ENCODE peak calls at places on chromosomes 6 and 20, in nine cellular contexts. Y, S, Z, K, E, Q, I, P and B are unnamed samples.

GRCh38 chr20:61969806-61970205 is 95.9 kb downstream of the TAF4 start:
- DNase-seq in Y (no peak), S (no peak), Z (no peak), K (no peak), E (no peak), Q (no peak), I (no peak), P (peak), B (no peak)

GRCh38 chr20:63060057-63060991 is 53.6 kb upstream of the BHLHE23 start:
- DNase-seq in Y (peak), S (no peak), Z (peak), K (no peak), E (no peak), Q (no peak), I (peak), P (peak), B (no peak)

GRCh38 chr6:47669684-47670515 is 28.5 kb upstream of the ADGRF4 start:
- DNase-seq in Y (peak), S (no peak), Z (no peak), K (no peak), E (no peak), Q (no peak), I (no peak), P (no peak), B (no peak)

GRCh38 chr6:29830409-29830808 is 2.8 kb downstream of the HLA-G start:
- DNase-seq in Y (no peak), S (no peak), Z (no peak), K (no peak), E (no peak), Q (no peak), I (no peak), P (no peak), B (no peak)

GRCh38 chr6:108380876-108381275 is 86.0 kb downstream of the AFG1L start:
- DNase-seq in Y (no peak), S (no peak), Z (no peak), K (no peak), E (no peak), Q (no peak), I (no peak), P (no peak), B (no peak)

GRCh38 chr6:20755631-20756030 is 221.4 kb downstream of the CDKAL1 start:
- DNase-seq in Y (peak), S (no peak), Z (no peak), K (no peak), E (no peak), Q (no peak), I (no peak), P (no peak), B (peak)

GRCh38 chr20:41615671-41616070 is 2.5 kb downstream of the CHD6 start:
- DNase-seq in Y (no peak), S (no peak), Z (no peak), K (no peak), E (no peak), Q (no peak), I (no peak), P (no peak), B (no peak)

GRCh38 chr20:37343994-37344355 is 2.0 kb upstream of the SRC start:
- DNase-seq in Y (no peak), S (no peak), Z (no peak), K (no peak), E (no peak), Q (no peak), I (no peak), P (no peak), B (no peak)

GRCh38 chr6:1502041-1502440 is 107.7 kb upstream of the FOXC1 start:
- DNase-seq in Y (peak), S (no peak), Z (no peak), K (no peak), E (no peak), Q (no peak), I (no peak), P (no peak), B (no peak)

GRCh38 chr6:133992992-133993682 is 40.1 kb downstream of the TBPL1 start:
- DNase-seq in Y (no peak), S (no peak), Z (no peak), K (no peak), E (no peak), Q (no peak), I (no peak), P (no peak), B (no peak)

GRCh38 chr6:2225422-2226392 is 19.7 kb downstream of the GMDS start:
- DNase-seq in Y (peak), S (no peak), Z (no peak), K (no peak), E (peak), Q (peak), I (no peak), P (no peak), B (no peak)

GRCh38 chr6:151749341-151749740 is 58.1 kb upstream of the ESR1 start:
- DNase-seq in Y (peak), S (no peak), Z (no peak), K (no peak), E (no peak), Q (no peak), I (no peak), P (no peak), B (no peak)

GRCh38 chr6:156449128-156449527 is 328.1 kb upstream of the ARID1B start:
- DNase-seq in Y (no peak), S (no peak), Z (no peak), K (no peak), E (no peak), Q (no peak), I (no peak), P (no peak), B (no peak)

GRCh38 chr6:156449569-156449968 is 327.6 kb upstream of the ARID1B start:
- DNase-seq in Y (no peak), S (no peak), Z (no peak), K (no peak), E (no peak), Q (no peak), I (no peak), P (no peak), B (no peak)

GRCh38 chr6:156450421-156450820 is 326.8 kb upstream of the ARID1B start:
- DNase-seq in Y (no peak), S (no peak), Z (no peak), K (no peak), E (no peak), Q (no peak), I (no peak), P (no peak), B (no peak)

GRCh38 chr6:156451088-156451487 is 326.1 kb upstream of the ARID1B start:
- DNase-seq in Y (no peak), S (no peak), Z (no peak), K (no peak), E (no peak), Q (no peak), I (no peak), P (no peak), B (no peak)

DNA sequence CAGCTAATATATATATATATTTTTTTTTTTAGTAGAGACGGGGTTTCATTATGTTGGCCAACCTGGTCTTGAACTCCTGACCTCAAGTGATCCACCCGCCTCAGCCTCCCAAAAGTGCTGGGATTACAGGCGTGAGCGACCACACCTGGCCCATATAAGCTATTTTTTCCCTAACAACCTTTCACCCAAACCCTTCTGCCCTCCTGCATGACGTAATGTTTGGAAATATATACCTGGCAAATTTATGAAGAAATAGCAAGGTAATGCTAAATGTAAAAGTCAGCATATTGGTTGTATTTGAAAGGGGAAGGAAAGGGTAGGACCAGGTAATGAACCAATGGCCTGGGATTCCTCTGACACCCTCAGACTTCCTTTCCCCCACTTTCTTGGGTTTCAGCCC is 325.5 kb upstream of the ARID1B start:
- DNase-seq in Y (no peak), S (peak), Z (no peak), K (no peak), E (no peak), Q (no peak), I (no peak), P (no peak), B (no peak)
- TF ChIP-seq CTCF in Y (no peak), S (no peak), Z (no peak), K (no peak), E (no peak), Q (no peak), I (no peak), P (no peak), B (no peak)

GRCh38 chr6:25054469-25054868 is 118.7 kb upstream of the RIPOR2 start:
- DNase-seq in Y (peak), S (no peak), Z (no peak), K (no peak), E (no peak), Q (no peak), I (no peak), P (no peak), B (no peak)
- H3K4me3 ChIP-seq in Y (no peak), S (no peak), Z (no peak), K (no peak), E (no peak), Q (no peak), I (no peak), P (no peak), B (no peak)

GRCh38 chr20:1800777-1801176 is 94.4 kb upstream of the SIRPA start:
- DNase-seq in Y (peak), S (peak), Z (no peak), K (no peak), E (no peak), Q (no peak), I (no peak), P (no peak), B (no peak)
- TF ChIP-seq CTCF in Y (peak), S (peak), Z (peak), K (no peak), E (no peak), Q (no peak), I (peak), P (peak), B (peak)

GRCh38 chr6:118589186-118589585 is 41.1 kb downstream of the PLN start:
- DNase-seq in Y (peak), S (no peak), Z (no peak), K (no peak), E (no peak), Q (no peak), I (no peak), P (no peak), B (no peak)
- H3K4me3 ChIP-seq in Y (no peak), S (no peak), Z (no peak), K (no peak), E (no peak), Q (no peak), I (no peak), P (no peak), B (no peak)

GRCh38 chr6:167089243-167090142 is 33.4 kb upstream of the CCR6 start:
- DNase-seq in Y (no peak), S (no peak), Z (no peak), K (no peak), E (no peak), Q (no peak), I (no peak), P (no peak), B (no peak)

GRCh38 chr6:167087857-167088256 is 35.0 kb upstream of the CCR6 start:
- DNase-seq in Y (no peak), S (no peak), Z (no peak), K (no peak), E (no peak), Q (no peak), I (no peak), P (no peak), B (no peak)

GRCh38 chr6:167092672-167093339 is 30.1 kb upstream of the CCR6 start:
- DNase-seq in Y (no peak), S (no peak), Z (no peak), K (no peak), E (no peak), Q (no peak), I (no peak), P (peak), B (no peak)

GRCh38 chr6:167091149-167092107 is 31.5 kb upstream of the CCR6 start:
- DNase-seq in Y (no peak), S (no peak), Z (no peak), K (no peak), E (no peak), Q (no peak), I (no peak), P (peak), B (no peak)

DNA sequence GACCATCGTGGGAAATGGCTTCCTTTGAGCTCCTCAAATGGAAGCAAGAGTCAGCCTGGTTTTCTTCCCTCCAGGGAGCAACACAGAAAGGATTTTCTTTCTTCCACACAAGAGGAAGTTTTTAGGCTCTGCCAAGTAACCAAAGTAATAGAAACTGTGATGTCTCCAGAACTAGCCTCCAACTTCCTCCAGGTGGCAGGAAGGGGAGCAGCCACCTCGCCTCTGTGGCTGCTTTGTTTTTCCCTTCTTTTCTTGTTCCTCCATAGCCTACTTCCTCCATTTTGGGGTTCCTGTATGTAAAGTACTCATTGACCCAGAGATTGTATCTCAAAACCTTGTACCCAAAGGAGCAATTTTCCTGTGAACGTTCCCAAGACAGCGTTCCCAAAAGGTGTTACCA is 32.7 kb upstream of the CCR6 start:
- DNase-seq in Y (no peak), S (no peak), Z (no peak), K (no peak), E (no peak), Q (no peak), I (no peak), P (no peak), B (no peak)
- TF ChIP-seq CTCF in Y (no peak), S (no peak), Z (no peak), K (no peak), E (no peak), Q (no peak), I (no peak), P (no peak), B (no peak)

GRCh38 chr6:4023240-4023639 is 55.7 kb downstream of the FAM217A start:
- DNase-seq in Y (peak), S (no peak), Z (no peak), K (no peak), E (no peak), Q (no peak), I (no peak), P (no peak), B (no peak)
- H3K4me3 ChIP-seq in Y (peak), S (peak), Z (peak), K (no peak), E (peak), Q (no peak), I (no peak), P (peak), B (peak)

GRCh38 chr6:169701953-169702639 is at the start of the genes C6orf120 and WDR27:
- DNase-seq in Y (peak), S (peak), Z (peak), K (peak), E (peak), Q (peak), I (peak), P (peak), B (peak)
- TF ChIP-seq CTCF in Y (peak), S (no peak), Z (no peak), K (no peak), E (no peak), Q (no peak), I (no peak), P (peak), B (no peak)